ENCODE peak calls at places on chromosomes 1 and 21, in five cellular contexts. L, J, M, W and V are unnamed samples.

GRCh38 chr1:30613188-30613587 is 110.2 kb downstream of the MATN1 start:
- DNase-seq in W (no peak), L (no peak), J (no peak), M (no peak), V (no peak)

GRCh38 chr1:162283657-162284056 is 93.0 kb downstream of the SPATA46 start:
- DNase-seq in M (no peak), J (peak; percentile 71), W (no peak), L (no peak), V (no peak)

GRCh38 chr1:109191377-109191776 is 22.3 kb upstream of the SARS1 start:
- DNase-seq in L (no peak), J (no peak), M (no peak), W (no peak), V (no peak)

GRCh38 chr1:233777571-233777970 is 126.9 kb upstream of the SLC35F3 start:
- DNase-seq in J (no peak), W (no peak), M (no peak), L (no peak), V (no peak)

GRCh38 chr1:172547071-172547470 is 14.1 kb downstream of the SUCO start:
- DNase-seq in M (no peak), W (no peak), L (no peak), J (no peak), V (no peak)

GRCh38 chr1:54965624-54966340 is 14.6 kb upstream of the TMEM61 start:
- DNase-seq in L (no peak), J (peak; percentile 73), M (peak; percentile 45), W (no peak), V (no peak)

GRCh38 chr1:25566730-25567341 is 23.4 kb downstream of the LDLRAP1 start:
- DNase-seq in W (peak; percentile 55), L (no peak), M (no peak), J (peak; percentile 88), V (no peak)

GRCh38 chr21:44064852-44065403 is 42.3 kb upstream of the PWP2 start:
- DNase-seq in W (no peak), L (no peak), J (no peak), M (no peak), V (no peak)

GRCh38 chr1:161727343-161727924 is 6.1 kb downstream of the FCRLB start:
- DNase-seq in J (no peak), L (no peak), W (no peak), M (peak; percentile 15), V (no peak)

GRCh38 chr1:97551113-97551512 is 369.7 kb downstream of the DPYD start:
- DNase-seq in L (no peak), J (no peak), M (no peak), W (no peak), V (no peak)

GRCh38 chr1:173954179-173954578 is 37.1 kb upstream of the SERPINC1 start:
- DNase-seq in L (no peak), M (no peak), W (no peak), J (no peak), V (no peak)

GRCh38 chr1:241918879-241919278 is 38.7 kb upstream of the BECN2 start:
- DNase-seq in W (peak; percentile 28), J (no peak), L (no peak), M (no peak), V (no peak)

GRCh38 chr1:47618222-47618720 is 180.4 kb downstream of the FOXD2 start:
- DNase-seq in M (no peak), W (no peak), J (peak; percentile 23), L (no peak), V (no peak)

GRCh38 chr1:201042663-201043461 is 19.3 kb upstream of the KIF21B start:
- DNase-seq in W (peak; percentile 79), J (peak; percentile 62), L (no peak), M (peak; percentile 72), V (peak; percentile 73)

GRCh38 chr1:154145986-154146385 is 8.9 kb downstream of the NUP210L start:
- DNase-seq in W (no peak), J (no peak), L (no peak), M (no peak), V (no peak)

GRCh38 chr1:239067480-239067879 is 318.9 kb upstream of the CHRM3 start:
- DNase-seq in J (no peak), L (no peak), M (no peak), W (no peak), V (no peak)

GRCh38 chr1:170470121-170470520 is 61.8 kb upstream of the GORAB start:
- DNase-seq in M (no peak), W (no peak), J (no peak), L (no peak), V (no peak)

GRCh38 chr1:7333094-7333493 is 438.0 kb upstream of the VAMP3 start:
- DNase-seq in J (no peak), L (no peak), W (no peak), M (no peak), V (no peak)

GRCh38 chr1:234185438-234185837 is 187.8 kb upstream of the COA6 start:
- DNase-seq in W (no peak), M (no peak), J (no peak), L (no peak), V (no peak)

GRCh38 chr1:3261007-3261968 is 192.3 kb downstream of the PRDM16 start:
- DNase-seq in L (peak; percentile 46), M (no peak), W (peak; percentile 32), J (no peak), V (no peak)

GRCh38 chr21:46314441-46315020 is 9.1 kb downstream of the C21orf58 start:
- DNase-seq in M (no peak), W (no peak), J (no peak), L (no peak), V (no peak)

GRCh38 chr21:46148106-46148505 is 7.3 kb downstream of the FTCD start:
- DNase-seq in J (no peak), L (no peak), M (no peak), W (no peak), V (no peak)

GRCh38 chr1:115545791-115546733 is 95.7 kb upstream of the VANGL1 start:
- DNase-seq in W (peak; percentile 86), J (peak; percentile 46), M (peak; percentile 34), L (no peak), V (peak; percentile 81)

GRCh38 chr1:178031856-178032320 is 62.0 kb upstream of the RASAL2 start:
- DNase-seq in W (peak; percentile 91), J (peak; percentile 97), M (peak; percentile 90), L (no peak), V (peak; percentile 80)

GRCh38 chr1:166040635-166041034 is 126.2 kb downstream of the FAM78B start:
- DNase-seq in L (no peak), J (no peak), W (no peak), M (no peak), V (no peak)

GRCh38 chr1:40096977-40097782 is at the start of gene PPT1:
- DNase-seq in L (peak; percentile 98), W (peak; percentile 88), M (peak; percentile 82), J (peak; percentile 81), V (peak; percentile 76)

GRCh38 chr1:92817986-92818764 is 13.7 kb upstream of the RPL5 start:
- DNase-seq in L (no peak), W (peak; percentile 21), J (no peak), M (no peak), V (no peak)

GRCh38 chr21:41604583-41605041 is 96.7 kb upstream of the TMPRSS2 start:
- DNase-seq in W (no peak), J (no peak), L (no peak), M (no peak), V (no peak)

GRCh38 chr1:41051022-41051421 is 29.5 kb upstream of the SLFNL1 start:
- DNase-seq in L (no peak), J (no peak), W (no peak), M (no peak), V (no peak)

GRCh38 chr1:247110627-247111258 is 6.6 kb upstream of the ZNF669 start:
- DNase-seq in W (peak; percentile 40), M (no peak), L (peak; percentile 10), J (no peak), V (no peak)

GRCh38 chr1:192057766-192058165 is 100.5 kb upstream of the RGS18 start:
- DNase-seq in J (no peak), L (no peak), M (no peak), W (no peak), V (no peak)

GRCh38 chr1:247407180-247407616 is 8.8 kb upstream of the NLRP3 start:
- DNase-seq in M (peak; percentile 37), L (peak; percentile 87), W (no peak), J (no peak), V (no peak)

GRCh38 chr1:27504588-27505419 is 14.8 kb upstream of the WASF2 start:
- DNase-seq in M (peak; percentile 54), L (no peak), J (no peak), W (peak; percentile 78), V (peak; percentile 65)

GRCh38 chr1:225603538-225604354 is 49.2 kb downstream of the ENAH start:
- DNase-seq in J (no peak), L (no peak), M (no peak), W (no peak), V (no peak)

GRCh38 chr1:156437465-156437864 is 63.1 kb downstream of the MEF2D start:
- DNase-seq in L (no peak), M (no peak), J (no peak), W (no peak), V (no peak)

GRCh38 chr1:234722904-234723588 is 113.1 kb upstream of the IRF2BP2 start:
- DNase-seq in L (no peak), M (peak; percentile 73), J (peak; percentile 74), W (peak; percentile 81), V (no peak)

GRCh38 chr21:46157396-46157986 is 2.1 kb upstream of the FTCD start:
- DNase-seq in M (peak; percentile 4), L (no peak), J (no peak), W (peak; percentile 4), V (no peak)

GRCh38 chr1:101873672-101874071 is 123.1 kb downstream of the OLFM3 start:
- DNase-seq in M (no peak), J (no peak), L (no peak), W (no peak), V (no peak)

GRCh38 chr1:42690477-42691156 is 8.4 kb downstream of the YBX1 start:
- DNase-seq in L (no peak), W (no peak), M (no peak), J (no peak), V (no peak)
- H3K4me1 ChIP-seq in L (peaks cover 35% of the 10 kb centered on the region), W (peaks cover 59% of the 10 kb centered on the region), M (peaks cover 69% of the 10 kb centered on the region), J (no peaks in the 10 kb centered on the region), V (peaks cover 49% of the 10 kb centered on the region)

DNA sequence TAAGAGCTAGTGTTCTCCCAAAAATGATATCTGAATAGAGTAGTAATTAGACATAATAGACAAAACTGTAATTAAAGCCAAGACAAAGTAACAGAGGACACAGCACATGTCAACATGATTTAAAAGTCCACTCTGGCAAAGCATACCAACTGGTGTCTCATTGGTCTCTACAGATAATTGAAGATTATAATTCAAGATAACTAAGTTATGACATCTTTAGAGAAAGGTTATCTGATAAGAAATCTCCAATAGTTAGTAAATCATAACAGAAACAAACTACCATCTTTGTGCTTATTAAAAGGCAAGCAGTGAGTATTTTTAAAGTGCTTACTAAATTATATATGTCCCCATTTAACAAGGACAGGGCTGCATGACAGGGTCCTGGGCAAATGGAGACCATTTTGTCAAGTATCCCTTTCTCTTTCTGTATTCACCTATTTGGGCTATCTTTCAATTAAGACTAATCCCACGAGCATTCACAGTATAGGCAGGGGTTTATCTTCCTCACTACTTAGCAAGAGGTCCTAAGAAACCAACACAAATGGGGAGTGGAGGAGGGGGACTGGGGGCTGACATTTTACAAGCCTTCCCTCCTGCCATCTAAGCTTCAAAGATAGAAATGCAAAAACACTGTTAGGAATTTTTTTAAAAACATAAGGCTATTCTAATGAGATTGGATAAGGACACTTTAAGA is 25.9 kb downstream of the PTP4A2 start:
- DNase-seq in J (no peak), W (no peak), L (no peak), M (no peak), V (no peak)
- H3K36me3 ChIP-seq in J (peaks cover 15% of the 10 kb centered on the region), W (no peaks in the 10 kb centered on the region), L (no peaks in the 10 kb centered on the region), M (no peaks in the 10 kb centered on the region), V (peaks cover under 1% of the 10 kb centered on the region)

GRCh38 chr1:6142734-6143133 is 37.4 kb downstream of the CHD5 start:
- DNase-seq in M (no peak), W (no peak), L (no peak), J (no peak), V (no peak)
- H3K27me3 ChIP-seq in M (peaks cover 14% of the 10 kb centered on the region), W (no peaks in the 10 kb centered on the region), L (no peaks in the 10 kb centered on the region), J (no peaks in the 10 kb centered on the region), V (no peaks in the 10 kb centered on the region)

GRCh38 chr1:9247894-9248293 is 13.3 kb downstream of the H6PD start:
- DNase-seq in L (peak; percentile 69), M (no peak), W (no peak), J (no peak), V (no peak)
- H3K4me1 ChIP-seq in L (peaks cover 18% of the 10 kb centered on the region), M (peaks cover 30% of the 10 kb centered on the region), W (peaks cover 27% of the 10 kb centered on the region), J (no peaks in the 10 kb centered on the region), V (peaks cover 15% of the 10 kb centered on the region)